ENCODE peak calls at places on chromosomes 5 and 9, in nine cellular contexts. J, F, L, S, Q, M, Z, D and O are unnamed samples.

GRCh38 chr5:159593518-159594073 is 263.3 kb upstream of the IL12B start:
- DNase-seq in L (no peak), D (no peak), S (no peak), Z (no peak), M (no peak), F (no peak), J (no peak), Q (no peak), O (no peak)

GRCh38 chr5:118891252-118891651 is 97.1 kb downstream of the DTWD2 start:
- DNase-seq in Q (no peak), F (no peak), M (no peak), Z (no peak), J (no peak), S (no peak), L (no peak), D (no peak), O (no peak)

GRCh38 chr5:120345947-120346346 is 118.2 kb upstream of the PRR16 start:
- DNase-seq in F (no peak), M (peak), L (no peak), Q (no peak), Z (no peak), D (no peak), J (no peak), S (no peak), O (no peak)

GRCh38 chr5:1266791-1267190 is 28.1 kb downstream of the TERT start:
- DNase-seq in M (no peak), S (no peak), Q (no peak), J (no peak), L (no peak), Z (no peak), D (no peak), F (no peak), O (no peak)

GRCh38 chr5:160506006-160507004 is 84.7 kb downstream of the PTTG1 start:
- DNase-seq in Z (peak), D (no peak), S (peak), Q (peak), F (peak), M (no peak), L (no peak), J (peak), O (no peak)

GRCh38 chr5:83323557-83323956 is 148.0 kb upstream of the VCAN start:
- DNase-seq in Z (no peak), M (no peak), F (no peak), L (no peak), D (no peak), J (no peak), Q (no peak), S (no peak), O (no peak)

GRCh38 chr9:89797255-89797654 is 192.4 kb downstream of the GADD45G start:
- DNase-seq in Z (peak), J (no peak), D (no peak), L (no peak), Q (no peak), F (no peak), S (no peak), M (no peak), O (no peak)

GRCh38 chr9:130542457-130543228 is 36.7 kb upstream of the FUBP3 start:
- DNase-seq in Z (no peak), J (no peak), Q (no peak), S (no peak), L (no peak), D (no peak), F (no peak), M (no peak), O (peak)

GRCh38 chr5:43959148-43959547 is 356.2 kb downstream of the NNT start:
- DNase-seq in D (no peak), Q (no peak), L (no peak), M (no peak), Z (no peak), J (no peak), S (no peak), F (no peak), O (no peak)

GRCh38 chr5:126098330-126099017 is 324.7 kb upstream of the GRAMD2B start:
- DNase-seq in L (no peak), S (peak), Z (no peak), D (no peak), F (no peak), Q (no peak), J (no peak), M (no peak), O (no peak)

GRCh38 chr5:172540099-172540870 is 86.0 kb upstream of the SH3PXD2B start:
- DNase-seq in F (no peak), Z (peak), Q (no peak), J (no peak), L (peak), D (no peak), S (no peak), M (no peak), O (no peak)

GRCh38 chr9:79213417-79214125 is 358.2 kb upstream of the TLE4 start:
- DNase-seq in S (peak), Z (no peak), F (no peak), M (no peak), L (no peak), Q (no peak), D (no peak), J (no peak), O (no peak)

DNA sequence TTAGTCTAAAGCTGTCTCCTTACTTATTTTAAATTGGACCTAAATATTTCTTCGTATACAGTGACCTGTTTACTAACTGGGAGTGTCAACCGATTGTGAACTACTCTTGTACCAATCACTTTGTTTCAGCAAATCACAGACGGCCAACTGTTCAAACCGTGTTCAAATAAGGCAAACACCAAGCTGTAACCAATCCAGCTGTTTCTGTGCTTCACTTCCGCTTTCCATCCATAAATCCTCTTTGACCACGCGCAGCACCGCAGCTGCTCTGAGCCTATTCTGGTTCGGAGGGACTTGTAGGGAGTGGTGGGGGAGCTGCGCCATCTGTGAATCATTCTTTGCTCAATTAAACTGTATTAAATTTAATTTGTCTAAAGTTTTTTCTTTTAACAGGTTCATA is 4.8 kb upstream of the FAM240B start:
- DNase-seq in L (no peak), F (no peak), Q (no peak), S (no peak), J (no peak), M (no peak), Z (no peak), D (no peak), O (no peak)
- H3K27ac ChIP-seq in L (no peak), F (no peak), Q (no peak), S (no peak), J (no peak), M (no peak), Z (no peak), D (no peak), O (no peak)

DNA sequence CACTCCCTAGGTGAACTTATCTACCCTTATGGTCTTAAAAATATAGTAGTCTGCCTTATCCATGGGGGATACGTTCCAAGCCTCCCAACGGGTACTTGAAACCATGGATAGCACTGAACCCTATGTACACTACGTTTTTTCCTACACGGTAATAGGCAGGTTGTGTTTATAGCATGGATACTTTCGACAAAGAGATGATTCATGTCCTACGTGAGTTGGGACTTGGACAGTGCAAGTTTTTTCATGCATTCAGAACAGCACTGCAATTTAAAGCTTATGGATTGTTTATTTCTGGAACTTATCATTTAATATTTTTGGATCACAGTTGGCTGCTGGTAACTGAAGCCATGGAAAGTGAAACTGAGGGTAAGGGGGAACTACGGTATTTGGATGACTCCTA is 88.1 kb downstream of the CNTLN start:
- DNase-seq in Z (no peak), F (no peak), Q (no peak), J (no peak), S (no peak), D (no peak), M (peak), L (no peak), O (no peak)
- TF ChIP-seq CTCF in Z (no peak), F (no peak), Q (no peak), J (no peak), S (no peak), D (no peak), M (no peak), L (no peak), O (no peak)

GRCh38 chr5:137808503-137809135 is 54.5 kb upstream of the HNRNPA0 start:
- DNase-seq in D (peak), J (no peak), Q (peak), F (no peak), L (no peak), Z (no peak), M (no peak), S (peak), O (peak)
- H3K27ac ChIP-seq in D (no peak), J (no peak), Q (peak), F (no peak), L (no peak), Z (no peak), M (no peak), S (no peak), O (no peak)

GRCh38 chr9:112971415-112971814 is 40.6 kb downstream of the ZNF883 start:
- DNase-seq in M (peak), S (no peak), L (no peak), Z (no peak), F (no peak), D (no peak), J (peak), Q (no peak), O (no peak)
- TF ChIP-seq CTCF in M (peak), S (peak), L (peak), Z (no peak), F (no peak), D (peak), J (peak), Q (no peak), O (no peak)

DNA sequence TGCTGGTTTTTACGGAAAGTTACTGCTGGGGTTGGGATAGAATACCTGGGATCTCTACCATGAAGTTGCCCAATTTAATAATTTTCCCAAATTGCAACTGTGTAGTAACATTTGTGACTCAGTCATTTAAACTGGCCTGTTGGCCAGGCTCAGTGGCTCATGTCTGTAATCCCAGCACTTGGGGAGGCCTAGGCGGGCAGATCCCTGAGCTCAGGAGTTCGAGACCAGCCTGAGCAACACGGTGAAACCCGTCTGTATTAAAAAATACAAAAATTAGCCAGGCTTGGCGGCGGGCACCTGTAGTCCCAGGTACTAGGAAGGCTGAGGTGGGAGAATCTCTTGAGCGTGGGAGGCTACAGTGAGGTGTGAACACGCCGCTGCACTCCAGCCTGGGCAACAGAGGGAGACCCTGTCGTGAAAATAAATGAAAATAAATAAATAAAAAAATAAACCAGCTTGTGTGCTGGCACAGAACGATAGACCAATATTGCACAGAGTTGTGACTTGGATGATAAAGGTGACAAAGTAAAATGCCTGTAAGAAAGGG is 160.7 kb upstream of the ZNF608 start:
- DNase-seq in Q (no peak), F (peak), M (peak), L (no peak), D (no peak), S (no peak), J (no peak), Z (no peak), O (no peak)
- H3K27ac ChIP-seq in Q (peak), F (peak), M (no peak), L (no peak), D (peak), S (no peak), J (no peak), Z (peak), O (peak)

GRCh38 chr5:62133426-62133825 is 172.6 kb upstream of the KIF2A start:
- DNase-seq in M (no peak), D (no peak), S (no peak), F (no peak), J (no peak), Q (no peak), L (no peak), Z (no peak), O (no peak)
- TF ChIP-seq CTCF in M (no peak), D (no peak), S (no peak), F (no peak), J (no peak), Q (no peak), L (no peak), Z (no peak), O (no peak)

DNA sequence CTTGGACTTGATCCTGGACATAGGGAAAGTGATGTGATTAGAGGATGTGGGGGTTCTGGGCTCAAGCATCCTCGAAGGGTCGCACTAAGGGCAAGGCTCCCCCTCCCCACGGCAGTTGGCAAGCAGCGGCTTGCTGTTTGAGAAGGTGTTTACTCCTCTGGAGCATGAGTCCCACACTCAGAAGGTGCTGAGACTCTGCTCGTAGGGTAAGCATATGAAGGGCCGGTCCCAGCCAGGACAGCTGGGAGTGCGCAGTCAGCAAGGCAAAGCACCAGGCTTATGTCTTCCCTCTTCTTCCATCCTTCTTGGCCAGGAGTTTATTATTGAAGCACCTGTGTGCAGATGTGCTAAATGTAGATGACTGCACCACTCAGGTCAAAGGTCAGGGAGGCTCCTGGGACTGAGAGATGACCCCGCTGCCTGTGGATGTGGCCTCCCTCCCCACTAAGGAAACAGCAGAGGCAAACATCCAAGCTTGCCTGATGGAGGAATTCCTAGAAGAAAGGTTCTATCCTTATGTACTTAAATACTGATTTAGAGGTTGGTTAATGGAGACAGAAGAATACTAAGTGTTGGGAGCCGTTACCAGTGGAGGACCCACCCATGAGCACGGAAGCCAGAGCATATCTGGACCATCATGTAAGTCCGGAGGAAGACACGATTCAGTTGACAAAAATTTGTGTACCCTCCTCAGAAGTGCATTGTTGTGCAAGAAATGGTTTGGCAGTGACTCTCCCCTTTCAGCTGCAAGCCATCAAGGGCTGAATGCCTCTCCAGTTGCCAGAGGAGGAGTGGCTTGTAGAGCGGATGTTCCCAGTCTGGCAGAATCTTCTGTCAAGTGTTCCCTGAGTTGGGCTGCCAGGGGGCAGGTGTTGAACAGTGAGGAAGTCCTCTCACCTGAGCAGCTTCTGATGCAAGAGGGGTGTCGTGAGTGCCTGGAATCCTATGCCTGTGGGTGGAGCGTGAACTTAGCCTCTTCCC is 27.2 kb upstream of the CDKN2AIPNL start:
- DNase-seq in F (peak), L (peak), M (peak), D (peak), S (peak), J (no peak), Q (peak), Z (peak), O (peak)
- H3K27ac ChIP-seq in F (peak), L (peak), M (peak), D (peak), S (no peak), J (no peak), Q (peak), Z (peak), O (peak)

GRCh38 chr5:174755103-174755502 is 30.7 kb downstream of the MSX2 start:
- DNase-seq in Z (no peak), D (no peak), L (no peak), F (no peak), M (no peak), S (peak), J (peak), Q (no peak), O (no peak)
- TF ChIP-seq CTCF in Z (no peak), D (no peak), L (peak), F (no peak), M (peak), S (no peak), J (peak), Q (peak), O (peak)